ENCODE peak calls at places on chromosome 17, in nine cellular contexts. E is lower lobe of right lung; T is uterus; N is body of pancreas; V is stimulated activated CD4-positive, alpha-beta T cell treated with anti-CD3 and anti-CD28 coated beads, Interleukin-4, amount 100 ng/mL, for 48 hours; P is occipital lobe; B is NCI-H1417; S is T-helper 9 cell; K is neural progenitor cell. G is an unnamed sample.

GRCh38 chr17:77312786-77313599 is 172.2 kb downstream of the SEC14L1 start:
- DNase-seq in P (no peak), T (peak; percentile 65), V (no peak), N (peak; percentile 43), S (no peak), K (peak; percentile 31), E (peak; percentile 36), B (no peak), G (no peak)

GRCh38 chr17:74782571-74782970 is 6.4 kb upstream of the NAT9 start:
- DNase-seq in B (no peak), V (no peak), N (no peak), E (no peak), K (no peak), T (no peak), S (no peak), P (no peak), G (no peak)

GRCh38 chr17:3866269-3866668 is 20.2 kb upstream of the NCBP3 start:
- DNase-seq in P (peak; percentile 73), T (no peak), K (no peak), V (no peak), B (no peak), S (no peak), N (no peak), E (peak; percentile 38), G (no peak)

GRCh38 chr17:58047751-58048150 is 35.5 kb upstream of the DYNLL2 start:
- DNase-seq in T (no peak), E (no peak), K (no peak), N (no peak), P (no peak), B (no peak), S (no peak), V (no peak), G (no peak)

GRCh38 chr17:34706029-34706428 is 126.6 kb downstream of the TMEM132E start:
- DNase-seq in S (no peak), K (peak; percentile 82), P (no peak), V (peak; percentile 15), E (no peak), B (no peak), T (no peak), N (no peak), G (no peak)

GRCh38 chr17:77001487-77001886 is 133.3 kb downstream of the MGAT5B start:
- DNase-seq in K (no peak), N (no peak), T (no peak), E (no peak), S (no peak), V (no peak), B (no peak), P (no peak), G (no peak)

GRCh38 chr17:59893617-59894100 is 738 bp downstream of the RPS6KB1 start:
- DNase-seq in V (no peak), E (no peak), N (no peak), P (no peak), T (no peak), K (peak; percentile 67), B (no peak), S (no peak), G (no peak)

GRCh38 chr17:7982666-7983065 is 19.7 kb upstream of the GUCY2D start:
- DNase-seq in P (no peak), K (peak; percentile 48), N (no peak), E (no peak), V (no peak), S (no peak), B (no peak), T (no peak), G (peak; percentile 4)

GRCh38 chr17:49873466-49873865 is 25.6 kb upstream of the TAC4 start:
- DNase-seq in B (peak; percentile 57), S (no peak), N (no peak), T (no peak), K (no peak), V (no peak), P (no peak), E (no peak), G (no peak)

GRCh38 chr17:37541880-37542675 is 52.4 kb downstream of the DUSP14 start:
- DNase-seq in P (no peak), V (no peak), B (no peak), E (no peak), N (no peak), S (no peak), K (no peak), T (no peak), G (no peak)

GRCh38 chr17:27893834-27894503 is 804 bp upstream of the LYRM9 start:
- DNase-seq in V (no peak), S (no peak), T (no peak), K (no peak), P (no peak), B (peak; percentile 50), N (no peak), E (no peak), G (no peak)

GRCh38 chr17:72342061-72342460 is 221.2 kb downstream of the SOX9 start:
- DNase-seq in P (no peak), N (no peak), K (no peak), B (no peak), S (no peak), E (no peak), T (no peak), V (no peak), G (no peak)

GRCh38 chr17:80116923-80117380 is 15.6 kb downstream of the GAA start:
- DNase-seq in P (no peak), K (no peak), T (no peak), V (no peak), N (no peak), S (no peak), B (no peak), E (no peak), G (no peak)

GRCh38 chr17:74964246-74964761 is 8.3 kb downstream of the HID1 start:
- DNase-seq in N (no peak), S (no peak), E (no peak), B (no peak), T (no peak), V (no peak), P (no peak), K (no peak), G (no peak)

GRCh38 chr17:2087597-2088211 is 32.8 kb downstream of the HIC1 start:
- DNase-seq in P (no peak), N (no peak), S (peak; percentile 17), B (no peak), E (peak; percentile 76), T (peak; percentile 61), V (peak; percentile 34), K (no peak), G (peak; percentile 73)

GRCh38 chr17:2089021-2089422 is 34.1 kb downstream of the HIC1 start:
- DNase-seq in P (no peak), B (no peak), S (no peak), E (no peak), N (no peak), V (no peak), K (no peak), T (peak; percentile 49), G (no peak)

GRCh38 chr17:69857412-69857835 is 217.6 kb upstream of the KCNJ16 start:
- DNase-seq in K (no peak), P (no peak), B (peak; percentile 2), S (no peak), V (no peak), T (no peak), E (no peak), N (no peak), G (peak; percentile 88)

GRCh38 chr17:8146381-8147140 is 5.6 kb downstream of the PER1 start:
- DNase-seq in V (no peak), T (no peak), E (no peak), B (no peak), K (no peak), P (no peak), N (no peak), S (no peak), G (no peak)

GRCh38 chr17:50211249-50212120 is 10.1 kb upstream of the COL1A1 start:
- DNase-seq in B (no peak), P (no peak), N (no peak), T (peak; percentile 42), K (no peak), E (no peak), S (no peak), V (no peak), G (no peak)

GRCh38 chr17:76523084-76524037 is 14.1 kb downstream of the CYGB start:
- DNase-seq in V (peak; percentile 81), P (peak; percentile 32), B (peak; percentile 72), E (peak; percentile 86), K (peak; percentile 86), N (peak; percentile 74), S (peak; percentile 82), T (peak; percentile 68), G (no peak)

GRCh38 chr17:49694847-49695697 is 12.7 kb downstream of the SLC35B1 start:
- DNase-seq in N (peak; percentile 77), B (peak; percentile 35), S (peak; percentile 73), P (no peak), T (peak; percentile 71), E (no peak), K (peak; percentile 72), V (peak; percentile 75), G (no peak)

GRCh38 chr17:29032798-29033197 is 10.1 kb upstream of the PIPOX start:
- DNase-seq in S (no peak), K (peak; percentile 61), B (no peak), E (no peak), T (no peak), P (no peak), N (no peak), V (no peak), G (no peak)

GRCh38 chr17:35314415-35315216 is 58.8 kb downstream of the SLFN11 start:
- DNase-seq in K (no peak), B (no peak), T (no peak), E (no peak), P (no peak), V (no peak), S (no peak), N (no peak), G (no peak)

GRCh38 chr17:28413804-28414203 is 7.8 kb upstream of the SLC46A1 start:
- DNase-seq in N (no peak), E (no peak), P (no peak), S (no peak), B (no peak), T (no peak), V (no peak), K (no peak), G (no peak)

GRCh38 chr17:2237960-2238359 is 65.6 kb downstream of the SMG6 start:
- DNase-seq in V (no peak), B (no peak), S (no peak), E (no peak), P (no peak), K (no peak), N (no peak), T (no peak), G (no peak)

GRCh38 chr17:77959216-77959925 is 868 bp downstream of the TNRC6C start:
- DNase-seq in E (peak; percentile 46), P (no peak), V (no peak), S (peak; percentile 15), B (peak; percentile 59), K (peak; percentile 63), T (no peak), N (peak; percentile 46), G (no peak)

GRCh38 chr17:21217346-21217745 is 3.4 kb upstream of the TMEM11 start:
- DNase-seq in K (no peak), N (no peak), S (no peak), B (no peak), P (no peak), T (no peak), V (no peak), E (no peak), G (no peak)

GRCh38 chr17:50532452-50533024 is at the start of gene EPN3:
- DNase-seq in N (peak; percentile 89), K (peak; percentile 44), S (no peak), P (no peak), B (peak; percentile 45), E (peak; percentile 75), T (no peak), V (no peak), G (no peak)

GRCh38 chr17:17048106-17048505 is 5.8 kb downstream of the MPRIP start:
- DNase-seq in K (no peak), S (no peak), P (no peak), B (no peak), V (no peak), T (no peak), E (no peak), N (no peak), G (no peak)

GRCh38 chr17:12664894-12665262 is 812 bp upstream of the MYOCD start:
- DNase-seq in B (no peak), T (no peak), S (no peak), K (peak; percentile 22), V (no peak), N (no peak), P (no peak), E (no peak), G (no peak)

GRCh38 chr17:45031231-45032149 is 19.9 kb downstream of the DCAKD start:
- DNase-seq in T (no peak), S (no peak), B (no peak), V (no peak), N (no peak), E (no peak), K (no peak), P (no peak), G (no peak)